ENCODE peak calls at places on chromosomes 1 and 21, in seven cellular contexts. U is dorsolateral prefrontal cortex, M is foreskin fibroblast, Q is brain microvascular endothelial cell, F is mucosa of descending colon, C is heart left ventricle, I is lung. W is an unnamed sample.

GRCh38 chr1:172838681-172839313 is 179.9 kb downstream of the FASLG start:
- DNase-seq in M (no peak), I (no peak), Q (no peak), F (no peak), U (no peak), C (no peak), W (no peak)

GRCh38 chr1:242877743-242878142 is 353.2 kb upstream of the PLD5 start:
- DNase-seq in F (no peak), Q (no peak), I (no peak), M (no peak), C (no peak), U (no peak), W (no peak)

GRCh38 chr1:30611741-30612309 is 111.6 kb downstream of the MATN1 start:
- DNase-seq in I (no peak), F (no peak), Q (no peak), U (no peak), C (no peak), M (no peak), W (no peak)

GRCh38 chr21:40717008-40717407 is 129.9 kb downstream of the DSCAM start:
- DNase-seq in C (no peak), I (no peak), F (no peak), U (no peak), Q (no peak), M (no peak), W (no peak)

GRCh38 chr1:12249181-12249580 is 19.4 kb downstream of the VPS13D start:
- DNase-seq in U (no peak), C (no peak), I (no peak), F (no peak), M (peak), Q (peak), W (peak)

GRCh38 chr1:1040004-1040991 is 20.4 kb downstream of the AGRN start:
- DNase-seq in U (peak), Q (peak), F (peak), I (peak), M (peak), C (peak), W (peak)

GRCh38 chr1:17624540-17625256 is 85.2 kb downstream of the ARHGEF10L start:
- DNase-seq in C (peak), U (no peak), F (no peak), Q (peak), M (peak), I (no peak), W (peak)

GRCh38 chr1:70405780-70406416 is 5.2 kb upstream of the CTH start:
- DNase-seq in I (no peak), M (no peak), F (no peak), U (no peak), C (no peak), Q (no peak), W (no peak)

GRCh38 chr1:54439550-54440223 is 33.5 kb upstream of the SSBP3 start:
- DNase-seq in F (no peak), M (no peak), Q (no peak), U (no peak), C (no peak), I (no peak), W (no peak)

GRCh38 chr1:31159323-31159722 is 80.4 kb downstream of the NKAIN1 start:
- DNase-seq in F (no peak), I (no peak), U (no peak), M (no peak), C (no peak), Q (no peak), W (no peak)

GRCh38 chr21:44876849-44877575 is 3.5 kb upstream of the PTTG1IP start:
- DNase-seq in Q (no peak), C (no peak), U (no peak), I (no peak), F (no peak), M (no peak), W (no peak)

GRCh38 chr1:1185101-1185765 is 11.6 kb downstream of the TTLL10 start:
- DNase-seq in F (peak), Q (no peak), U (peak), C (no peak), I (no peak), M (no peak), W (no peak)

GRCh38 chr1:195584870-195585624 is 1023.2 kb downstream of the KCNT2 start:
- DNase-seq in I (no peak), U (no peak), Q (no peak), M (peak), F (peak), C (no peak), W (no peak)

GRCh38 chr1:193339396-193339795 is 153.0 kb upstream of the B3GALT2 start:
- DNase-seq in U (no peak), I (no peak), C (no peak), Q (no peak), M (no peak), F (no peak), W (no peak)

GRCh38 chr1:201361652-201362504 is 15.6 kb downstream of the TNNT2 start:
- DNase-seq in M (peak), C (no peak), Q (no peak), U (peak), I (no peak), F (no peak), W (peak)

GRCh38 chr1:235950318-235950717 is 83.6 kb upstream of the LYST start:
- DNase-seq in M (no peak), I (no peak), U (no peak), C (no peak), F (no peak), Q (no peak), W (no peak)

GRCh38 chr1:183808296-183809027 is 3.5 kb downstream of the RGL1 start:
- DNase-seq in F (no peak), M (peak), C (no peak), I (no peak), Q (no peak), U (no peak), W (no peak)
- H3K4me3 ChIP-seq in F (no peak), M (no peak), C (peak), I (no peak), Q (no peak), U (no peak), W (peak)

GRCh38 chr1:45848097-45848496 is 44.7 kb downstream of the MAST2 start:
- DNase-seq in C (no peak), F (no peak), M (no peak), I (no peak), U (no peak), Q (no peak), W (no peak)

GRCh38 chr1:45848714-45849113 is 45.3 kb downstream of the MAST2 start:
- DNase-seq in I (no peak), C (no peak), U (no peak), Q (no peak), F (no peak), M (no peak), W (no peak)

GRCh38 chr1:45850017-45850416 is 46.6 kb downstream of the MAST2 start:
- DNase-seq in Q (no peak), C (no peak), M (no peak), U (no peak), F (no peak), I (no peak), W (no peak)

GRCh38 chr1:45843474-45843905 is 40.1 kb downstream of the MAST2 start:
- DNase-seq in Q (no peak), U (no peak), F (no peak), M (peak), I (no peak), C (no peak), W (peak)

GRCh38 chr1:45846931-45847330 is 43.5 kb downstream of the MAST2 start:
- DNase-seq in Q (peak), I (no peak), M (peak), C (no peak), U (no peak), F (no peak), W (peak)
- H3K4me3 ChIP-seq in Q (no peak), I (no peak), M (no peak), C (no peak), U (no peak), F (no peak), W (no peak)

GRCh38 chr1:159921700-159922498 is 3.4 kb downstream of the TAGLN2 start:
- DNase-seq in F (no peak), C (peak), I (no peak), U (no peak), Q (no peak), M (no peak), W (peak)
- H3K4me3 ChIP-seq in F (no peak), C (peak), I (peak), U (no peak), Q (peak), M (peak), W (peak)

GRCh38 chr1:149846042-149846441 is 53.3 kb upstream of the BOLA1 start:
- DNase-seq in I (no peak), C (no peak), M (peak), U (no peak), Q (no peak), F (no peak), W (no peak)
- H3K4me3 ChIP-seq in I (no peak), C (peak), M (no peak), U (no peak), Q (no peak), F (no peak), W (no peak)

DNA sequence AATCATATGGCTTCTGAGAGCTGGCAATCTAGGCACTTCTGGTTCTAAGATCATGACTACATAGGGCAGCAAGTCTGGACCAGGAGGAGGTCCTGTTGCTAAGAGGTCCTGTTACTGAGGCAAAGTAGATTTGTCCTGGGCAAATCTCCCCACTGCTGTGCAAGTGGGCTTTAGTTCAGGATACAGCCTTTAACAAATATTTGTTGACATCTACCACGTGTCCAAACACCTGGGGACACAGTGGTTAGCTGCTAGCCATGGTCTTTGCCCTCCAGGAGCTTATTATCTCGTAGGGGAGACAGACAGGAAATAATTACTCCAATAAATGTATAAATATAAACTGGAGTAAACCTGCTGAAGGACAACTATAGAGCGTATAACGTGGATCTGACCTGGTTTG is 3.2 kb downstream of the CGN start:
- DNase-seq in F (no peak), C (no peak), Q (no peak), U (no peak), I (no peak), M (no peak), W (no peak)
- H3K4me3 ChIP-seq in F (no peak), C (no peak), Q (no peak), U (no peak), I (no peak), M (no peak), W (no peak)

GRCh38 chr21:33199516-33200217 is 30.1 kb upstream of the IFNAR2 start:
- DNase-seq in C (peak), F (no peak), I (peak), M (peak), Q (peak), U (peak), W (peak)

GRCh38 chr21:33197546-33197945 is 32.2 kb upstream of the IFNAR2 start:
- DNase-seq in I (peak), C (peak), Q (no peak), M (no peak), U (no peak), F (no peak), W (no peak)

GRCh38 chr21:33201945-33202344 is 27.8 kb upstream of the IFNAR2 start:
- DNase-seq in I (peak), U (no peak), F (no peak), C (no peak), Q (no peak), M (peak), W (no peak)

GRCh38 chr21:33198346-33199135 is 31.2 kb upstream of the IFNAR2 start:
- DNase-seq in U (no peak), C (peak), I (peak), Q (no peak), F (no peak), M (peak), W (peak)

GRCh38 chr21:33196956-33197374 is 32.8 kb upstream of the IFNAR2 start:
- DNase-seq in I (peak), C (peak), M (peak), Q (peak), F (no peak), U (peak), W (peak)
- H3K4me3 ChIP-seq in I (no peak), C (no peak), M (no peak), Q (no peak), F (no peak), U (no peak), W (no peak)

GRCh38 chr1:6117064-6117463 is 63.1 kb downstream of the CHD5 start:
- DNase-seq in C (no peak), I (no peak), M (no peak), U (no peak), F (no peak), Q (no peak), W (no peak)
- H3K4me3 ChIP-seq in C (no peak), I (no peak), M (no peak), U (no peak), F (no peak), Q (no peak), W (no peak)

GRCh38 chr1:178870944-178871343 is at the start of gene ANGPTL1:
- DNase-seq in Q (peak), I (no peak), U (no peak), C (peak), F (no peak), M (peak), W (peak)

GRCh38 chr1:178868700-178869099 is 2.2 kb downstream of the ANGPTL1 start:
- DNase-seq in I (no peak), Q (no peak), F (no peak), C (no peak), M (no peak), U (no peak), W (no peak)

GRCh38 chr1:178869114-178869697 is 1.7 kb downstream of the ANGPTL1 start:
- DNase-seq in U (no peak), C (no peak), I (no peak), Q (peak), F (no peak), M (peak), W (peak)

GRCh38 chr1:178874966-178875365 is 4.1 kb upstream of the ANGPTL1 start:
- DNase-seq in Q (no peak), C (no peak), U (no peak), F (no peak), M (no peak), I (no peak), W (no peak)

GRCh38 chr1:178871551-178872320 is 859 bp upstream of the ANGPTL1 start:
- DNase-seq in M (no peak), Q (no peak), F (no peak), I (no peak), C (no peak), U (no peak), W (no peak)
- H3K4me3 ChIP-seq in M (no peak), Q (no peak), F (no peak), I (no peak), C (no peak), U (no peak), W (no peak)

GRCh38 chr1:170664283-170664827 is 424 bp downstream of the PRRX1 start:
- DNase-seq in C (no peak), U (no peak), F (no peak), I (no peak), M (no peak), Q (peak), W (no peak)
- H3K4me3 ChIP-seq in C (peak), U (peak), F (no peak), I (peak), M (peak), Q (peak), W (peak)

GRCh38 chr1:62212411-62212810 is 17.8 kb downstream of the L1TD1 start:
- DNase-seq in M (no peak), Q (no peak), I (no peak), C (no peak), U (no peak), F (no peak), W (no peak)
- H3K4me3 ChIP-seq in M (no peak), Q (no peak), I (no peak), C (no peak), U (no peak), F (no peak), W (no peak)